ENCODE peak calls at places on chromosomes 7 and 10, in ten cellular contexts. One of them, this sample, is unnamed.

GRCh38 chr10:17805921-17806577 is 3.1 kb upstream of the MRC1 start:
- DNase-seq in mucosa of descending colon: no peak
- DNase-seq in PC-9: no peak
- DNase-seq in dorsolateral prefrontal cortex: no peak
- DNase-seq in lower lobe of right lung: no peak
- DNase-seq in GM13976: no peak
- DNase-seq in CD4-positive, alpha-beta T cell: no peak
- DNase-seq in adrenal gland: no peak
- DNase-seq in endodermal cell: peak; percentile 66
- DNase-seq in Calu3: no peak
- DNase-seq in this sample: no peak

GRCh38 chr7:158735935-158736334 is 31.3 kb upstream of the NCAPG2 start:
- DNase-seq in lower lobe of right lung: no peak
- DNase-seq in Calu3: no peak
- DNase-seq in GM13976: no peak
- DNase-seq in dorsolateral prefrontal cortex: no peak
- DNase-seq in adrenal gland: no peak
- DNase-seq in CD4-positive, alpha-beta T cell: no peak
- DNase-seq in endodermal cell: no peak
- DNase-seq in mucosa of descending colon: no peak
- DNase-seq in PC-9: no peak
- DNase-seq in this sample: no peak

GRCh38 chr10:122931088-122931958 is 20.9 kb downstream of the FAM24A start:
- DNase-seq in dorsolateral prefrontal cortex: no peak
- DNase-seq in CD4-positive, alpha-beta T cell: no peak
- DNase-seq in PC-9: no peak
- DNase-seq in Calu3: no peak
- DNase-seq in mucosa of descending colon: no peak
- DNase-seq in endodermal cell: no peak
- DNase-seq in lower lobe of right lung: no peak
- DNase-seq in GM13976: no peak
- DNase-seq in adrenal gland: no peak
- DNase-seq in this sample: no peak

GRCh38 chr10:122142652-122143237 is 128.4 kb upstream of the BTBD16 start:
- DNase-seq in CD4-positive, alpha-beta T cell: peak; percentile 11
- DNase-seq in dorsolateral prefrontal cortex: peak; percentile 58
- DNase-seq in endodermal cell: peak; percentile 93
- DNase-seq in Calu3: peak; percentile 41
- DNase-seq in GM13976: peak; percentile 77
- DNase-seq in adrenal gland: no peak
- DNase-seq in mucosa of descending colon: peak; percentile 46
- DNase-seq in lower lobe of right lung: no peak
- DNase-seq in PC-9: no peak
- DNase-seq in this sample: no peak

GRCh38 chr10:19654576-19654975 is 161.7 kb upstream of the PLXDC2 start:
- DNase-seq in endodermal cell: no peak
- DNase-seq in mucosa of descending colon: no peak
- DNase-seq in CD4-positive, alpha-beta T cell: no peak
- DNase-seq in GM13976: no peak
- DNase-seq in lower lobe of right lung: no peak
- DNase-seq in dorsolateral prefrontal cortex: no peak
- DNase-seq in Calu3: no peak
- DNase-seq in adrenal gland: no peak
- DNase-seq in PC-9: no peak
- DNase-seq in this sample: no peak

GRCh38 chr10:48398261-48398660 is 91.8 kb downstream of the MAPK8 start:
- DNase-seq in PC-9: no peak
- DNase-seq in mucosa of descending colon: no peak
- DNase-seq in CD4-positive, alpha-beta T cell: no peak
- DNase-seq in GM13976: no peak
- DNase-seq in Calu3: no peak
- DNase-seq in lower lobe of right lung: no peak
- DNase-seq in dorsolateral prefrontal cortex: no peak
- DNase-seq in endodermal cell: no peak
- DNase-seq in adrenal gland: no peak
- DNase-seq in this sample: no peak

GRCh38 chr7:132066776-132067175 is 509.5 kb downstream of the PLXNA4 start:
- DNase-seq in mucosa of descending colon: no peak
- DNase-seq in adrenal gland: no peak
- DNase-seq in endodermal cell: no peak
- DNase-seq in PC-9: no peak
- DNase-seq in GM13976: no peak
- DNase-seq in lower lobe of right lung: no peak
- DNase-seq in Calu3: no peak
- DNase-seq in CD4-positive, alpha-beta T cell: no peak
- DNase-seq in dorsolateral prefrontal cortex: peak; percentile 37
- DNase-seq in this sample: no peak

GRCh38 chr10:33122014-33122788 is 164.2 kb upstream of the ITGB1 start:
- DNase-seq in lower lobe of right lung: no peak
- DNase-seq in mucosa of descending colon: no peak
- DNase-seq in dorsolateral prefrontal cortex: no peak
- DNase-seq in adrenal gland: no peak
- DNase-seq in GM13976: no peak
- DNase-seq in PC-9: no peak
- DNase-seq in CD4-positive, alpha-beta T cell: no peak
- DNase-seq in Calu3: no peak
- DNase-seq in endodermal cell: no peak
- DNase-seq in this sample: no peak

GRCh38 chr10:47330804-47331203 is 8.6 kb downstream of the GDF2 start:
- DNase-seq in GM13976: no peak
- DNase-seq in CD4-positive, alpha-beta T cell: no peak
- DNase-seq in mucosa of descending colon: peak; percentile 92
- DNase-seq in dorsolateral prefrontal cortex: no peak
- DNase-seq in endodermal cell: no peak
- DNase-seq in PC-9: no peak
- DNase-seq in lower lobe of right lung: no peak
- DNase-seq in adrenal gland: no peak
- DNase-seq in Calu3: peak; percentile 38
- DNase-seq in this sample: no peak

GRCh38 chr7:123355576-123356195 is 155.9 kb upstream of the SLC13A1 start:
- DNase-seq in adrenal gland: no peak
- DNase-seq in Calu3: no peak
- DNase-seq in PC-9: no peak
- DNase-seq in GM13976: no peak
- DNase-seq in endodermal cell: peak; percentile 54
- DNase-seq in CD4-positive, alpha-beta T cell: no peak
- DNase-seq in lower lobe of right lung: no peak
- DNase-seq in mucosa of descending colon: no peak
- DNase-seq in dorsolateral prefrontal cortex: no peak
- DNase-seq in this sample: no peak

GRCh38 chr10:91642831-91643692 is 10.2 kb upstream of the PPP1R3C start:
- DNase-seq in Calu3: no peak
- DNase-seq in dorsolateral prefrontal cortex: no peak
- DNase-seq in GM13976: no peak
- DNase-seq in CD4-positive, alpha-beta T cell: no peak
- DNase-seq in adrenal gland: no peak
- DNase-seq in PC-9: no peak
- DNase-seq in lower lobe of right lung: no peak
- DNase-seq in mucosa of descending colon: no peak
- DNase-seq in endodermal cell: no peak
- DNase-seq in this sample: no peak

DNA sequence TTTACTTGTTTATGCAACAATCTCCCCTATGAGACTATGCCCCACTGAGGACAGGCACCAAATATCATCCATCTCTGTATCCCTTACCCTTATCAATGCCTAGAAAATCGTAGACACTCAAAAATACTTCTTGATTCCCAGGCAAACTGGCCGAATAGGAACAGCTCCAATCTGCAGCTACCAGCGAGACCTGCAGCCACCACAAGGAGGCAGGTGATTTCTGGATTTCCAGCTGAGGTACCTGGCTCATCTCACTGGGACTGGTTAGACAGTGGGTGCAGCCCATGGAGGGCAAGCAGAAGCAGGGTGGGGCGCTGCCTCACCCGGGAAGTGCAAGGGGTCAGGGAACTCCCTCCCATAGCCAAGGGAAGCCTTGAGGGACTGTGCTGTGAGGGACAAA is 10.8 kb upstream of the PPP1R3C start:
- DNase-seq in Calu3: peak; percentile 56
- DNase-seq in dorsolateral prefrontal cortex: no peak
- DNase-seq in mucosa of descending colon: peak; percentile 22
- DNase-seq in GM13976: no peak
- DNase-seq in endodermal cell: peak; percentile 80
- DNase-seq in PC-9: no peak
- DNase-seq in lower lobe of right lung: no peak
- DNase-seq in CD4-positive, alpha-beta T cell: no peak
- DNase-seq in adrenal gland: no peak
- DNase-seq in this sample: no peak
- TF ChIP-seq CTCF in Calu3: no peak
- TF ChIP-seq CTCF in dorsolateral prefrontal cortex: no peak
- TF ChIP-seq CTCF in mucosa of descending colon: no peak
- TF ChIP-seq CTCF in GM13976: no peak
- TF ChIP-seq CTCF in endodermal cell: peak; percentile 81
- TF ChIP-seq CTCF in PC-9: peak; percentile 34
- TF ChIP-seq CTCF in lower lobe of right lung: no peak
- TF ChIP-seq CTCF in CD4-positive, alpha-beta T cell: no peak
- TF ChIP-seq CTCF in adrenal gland: no peak
- TF ChIP-seq CTCF in this sample: peak; percentile 37

GRCh38 chr7:116213361-116214155 is 3.2 kb downstream of the TES start:
- DNase-seq in mucosa of descending colon: no peak
- DNase-seq in GM13976: no peak
- DNase-seq in CD4-positive, alpha-beta T cell: no peak
- DNase-seq in PC-9: no peak
- DNase-seq in Calu3: no peak
- DNase-seq in adrenal gland: no peak
- DNase-seq in dorsolateral prefrontal cortex: no peak
- DNase-seq in endodermal cell: no peak
- DNase-seq in lower lobe of right lung: no peak
- DNase-seq in this sample: no peak

GRCh38 chr7:116216956-116217570 is 6.7 kb downstream of the TES start:
- DNase-seq in lower lobe of right lung: no peak
- DNase-seq in dorsolateral prefrontal cortex: no peak
- DNase-seq in CD4-positive, alpha-beta T cell: no peak
- DNase-seq in adrenal gland: no peak
- DNase-seq in endodermal cell: no peak
- DNase-seq in PC-9: peak; percentile 78
- DNase-seq in GM13976: no peak
- DNase-seq in mucosa of descending colon: no peak
- DNase-seq in Calu3: no peak
- DNase-seq in this sample: no peak

GRCh38 chr7:116212859-116213258 is 2.5 kb downstream of the TES start:
- DNase-seq in dorsolateral prefrontal cortex: no peak
- DNase-seq in Calu3: no peak
- DNase-seq in CD4-positive, alpha-beta T cell: no peak
- DNase-seq in PC-9: no peak
- DNase-seq in lower lobe of right lung: no peak
- DNase-seq in mucosa of descending colon: no peak
- DNase-seq in endodermal cell: no peak
- DNase-seq in adrenal gland: no peak
- DNase-seq in GM13976: no peak
- DNase-seq in this sample: no peak

GRCh38 chr7:116215550-116215949 is 5.2 kb downstream of the TES start:
- DNase-seq in mucosa of descending colon: no peak
- DNase-seq in adrenal gland: no peak
- DNase-seq in endodermal cell: no peak
- DNase-seq in dorsolateral prefrontal cortex: no peak
- DNase-seq in PC-9: no peak
- DNase-seq in GM13976: no peak
- DNase-seq in Calu3: no peak
- DNase-seq in lower lobe of right lung: no peak
- DNase-seq in CD4-positive, alpha-beta T cell: no peak
- DNase-seq in this sample: no peak

DNA sequence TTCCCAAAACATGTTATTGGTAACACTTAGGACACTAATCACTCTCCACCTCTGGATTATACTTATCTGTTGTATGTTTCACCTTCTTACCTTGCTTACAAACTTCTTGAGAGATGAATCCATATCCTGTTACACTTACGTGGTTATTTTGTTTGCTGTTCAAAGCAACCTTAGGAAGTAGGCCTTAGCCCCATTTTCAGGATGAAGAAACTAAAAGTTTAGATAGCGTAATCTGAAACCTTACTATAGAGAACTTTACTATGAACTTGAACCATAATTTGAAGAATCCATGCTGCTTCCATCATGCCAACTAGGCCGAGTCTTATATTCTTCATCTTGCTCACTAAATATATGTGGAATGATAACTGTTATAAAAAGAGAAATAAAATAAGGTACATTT is 4.6 kb downstream of the TES start:
- DNase-seq in PC-9: no peak
- DNase-seq in mucosa of descending colon: no peak
- DNase-seq in CD4-positive, alpha-beta T cell: no peak
- DNase-seq in endodermal cell: no peak
- DNase-seq in GM13976: no peak
- DNase-seq in Calu3: no peak
- DNase-seq in lower lobe of right lung: no peak
- DNase-seq in dorsolateral prefrontal cortex: no peak
- DNase-seq in adrenal gland: no peak
- DNase-seq in this sample: no peak
- TF ChIP-seq CTCF in PC-9: no peak
- TF ChIP-seq CTCF in mucosa of descending colon: no peak
- TF ChIP-seq CTCF in CD4-positive, alpha-beta T cell: no peak
- TF ChIP-seq CTCF in endodermal cell: no peak
- TF ChIP-seq CTCF in GM13976: no peak
- TF ChIP-seq CTCF in Calu3: no peak
- TF ChIP-seq CTCF in lower lobe of right lung: no peak
- TF ChIP-seq CTCF in dorsolateral prefrontal cortex: no peak
- TF ChIP-seq CTCF in adrenal gland: no peak
- TF ChIP-seq CTCF in this sample: no peak

DNA sequence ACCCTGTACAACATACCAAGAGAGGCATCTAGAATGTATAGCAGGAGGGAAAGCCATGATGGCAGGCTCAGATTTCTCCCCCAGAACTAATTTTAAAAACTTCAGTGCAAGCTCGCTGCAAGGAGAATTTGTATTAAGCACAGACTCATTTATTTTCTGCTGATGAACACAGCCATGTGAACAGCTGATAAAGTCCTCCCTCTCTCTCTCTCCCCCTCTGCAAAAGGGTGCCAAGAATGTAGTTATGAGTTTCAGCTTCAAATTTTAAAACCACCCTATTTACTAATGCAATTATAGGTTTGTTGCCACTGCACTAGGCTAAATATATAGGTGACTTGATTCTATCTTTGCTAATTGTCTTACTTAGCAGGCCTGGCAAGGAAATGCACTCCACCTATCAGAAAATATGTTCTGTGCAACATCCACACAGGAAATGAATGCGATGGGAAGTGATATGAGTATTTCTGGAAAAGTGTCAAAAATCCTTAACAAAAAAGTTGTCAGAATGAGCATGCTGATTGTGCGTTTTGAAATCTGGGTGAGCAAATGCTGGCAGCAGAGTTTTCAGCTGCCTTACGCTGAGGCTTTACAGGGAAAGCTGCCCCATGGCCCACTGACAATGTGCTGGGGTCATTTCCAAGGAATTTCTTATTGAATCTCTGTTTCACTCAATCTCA is 43.4 kb upstream of the GHITM start:
- DNase-seq in mucosa of descending colon: no peak
- DNase-seq in PC-9: no peak
- DNase-seq in lower lobe of right lung: no peak
- DNase-seq in Calu3: no peak
- DNase-seq in CD4-positive, alpha-beta T cell: no peak
- DNase-seq in adrenal gland: peak; percentile 29
- DNase-seq in endodermal cell: no peak
- DNase-seq in dorsolateral prefrontal cortex: no peak
- DNase-seq in GM13976: no peak
- DNase-seq in this sample: no peak
- TF ChIP-seq CTCF in mucosa of descending colon: no peak
- TF ChIP-seq CTCF in PC-9: no peak
- TF ChIP-seq CTCF in lower lobe of right lung: no peak
- TF ChIP-seq CTCF in Calu3: no peak
- TF ChIP-seq CTCF in CD4-positive, alpha-beta T cell: no peak
- TF ChIP-seq CTCF in adrenal gland: no peak
- TF ChIP-seq CTCF in endodermal cell: no peak
- TF ChIP-seq CTCF in dorsolateral prefrontal cortex: no peak
- TF ChIP-seq CTCF in GM13976: no peak
- TF ChIP-seq CTCF in this sample: no peak

GRCh38 chr7:18570441-18570840 is 74.9 kb downstream of the HDAC9 start:
- DNase-seq in Calu3: no peak
- DNase-seq in CD4-positive, alpha-beta T cell: no peak
- DNase-seq in dorsolateral prefrontal cortex: no peak
- DNase-seq in lower lobe of right lung: no peak
- DNase-seq in PC-9: no peak
- DNase-seq in adrenal gland: no peak
- DNase-seq in endodermal cell: no peak
- DNase-seq in mucosa of descending colon: no peak
- DNase-seq in GM13976: no peak
- DNase-seq in this sample: no peak
- TF ChIP-seq CTCF in Calu3: no peak
- TF ChIP-seq CTCF in CD4-positive, alpha-beta T cell: no peak
- TF ChIP-seq CTCF in dorsolateral prefrontal cortex: no peak
- TF ChIP-seq CTCF in lower lobe of right lung: no peak
- TF ChIP-seq CTCF in PC-9: no peak
- TF ChIP-seq CTCF in adrenal gland: no peak
- TF ChIP-seq CTCF in endodermal cell: no peak
- TF ChIP-seq CTCF in mucosa of descending colon: no peak
- TF ChIP-seq CTCF in GM13976: no peak
- TF ChIP-seq CTCF in this sample: no peak